ENCODE peak calls at places on chromosomes 5 and 9, in nine cellular contexts. R, C, I, P, B, D, W, X and E are unnamed samples.
A peak's percentile ranks its signal among the peaks of the same experiment; 100 is the strongest.

GRCh38 chr9:137105814-137106661 is 8.5 kb downstream of the DPP7 start:
- DNase-seq in R (no peak), C (no peak), I (no peak), P (no peak), B (no peak), D (no peak), W (no peak), X (no peak), E (no peak)

GRCh38 chr5:59575648-59576290 is 317.8 kb downstream of the PDE4D start:
- DNase-seq in R (no peak), C (no peak), I (no peak), P (no peak), B (no peak), D (no peak), W (no peak), X (no peak), E (no peak)

GRCh38 chr9:90987566-90987965 is 185.9 kb downstream of the SYK start:
- DNase-seq in R (no peak), C (no peak), I (no peak), P (no peak), B (no peak), D (no peak), W (no peak), X (no peak), E (no peak)

GRCh38 chr9:76219555-76220151 is 174.6 kb downstream of the RFK start:
- DNase-seq in R (no peak), C (no peak), I (no peak), P (peak; percentile 8), B (no peak), D (no peak), W (no peak), X (no peak), E (no peak)

GRCh38 chr5:124997186-124997893 is 250.9 kb upstream of the ZNF608 start:
- DNase-seq in R (no peak), C (no peak), I (no peak), P (peak; percentile 10), B (no peak), D (no peak), W (no peak), X (no peak), E (no peak)

GRCh38 chr9:95157491-95158151 is 159.9 kb downstream of the FANCC start:
- DNase-seq in R (no peak), C (no peak), I (no peak), P (peak; percentile 87), B (peak; percentile 80), D (peak; percentile 97), W (peak; percentile 78), X (no peak), E (no peak)

GRCh38 chr5:140011297-140011802 is 31.7 kb downstream of the NRG2 start:
- DNase-seq in R (no peak), C (no peak), I (no peak), P (peak; percentile 34), B (no peak), D (no peak), W (no peak), X (no peak), E (no peak)

GRCh38 chr9:127174386-127175318 is 52.2 kb upstream of the ANGPTL2 start:
- DNase-seq in R (no peak), C (no peak), I (no peak), P (no peak), B (no peak), D (no peak), W (peak; percentile 56), X (peak; percentile 53), E (no peak)

GRCh38 chr9:136618578-136619547 is 43.9 kb upstream of the EGFL7 start:
- DNase-seq in R (no peak), C (no peak), I (no peak), P (no peak), B (no peak), D (no peak), W (no peak), X (no peak), E (no peak)

GRCh38 chr9:133656211-133657119 is 20.3 kb downstream of the DBH start:
- DNase-seq in R (no peak), C (peak; percentile 50), I (peak; percentile 23), P (no peak), B (no peak), D (no peak), W (no peak), X (no peak), E (no peak)

GRCh38 chr5:138138949-138139775 is at the start of gene NME5:
- DNase-seq in R (peak; percentile 45), C (no peak), I (no peak), P (no peak), B (peak; percentile 23), D (peak; percentile 79), W (no peak), X (no peak), E (no peak)

GRCh38 chr5:180799194-180799593 is 3.4 kb downstream of the MGAT1 start:
- DNase-seq in R (no peak), C (no peak), I (no peak), P (no peak), B (no peak), D (no peak), W (peak; percentile 56), X (no peak), E (no peak)

GRCh38 chr9:84617415-84617814 is 52.1 kb upstream of the NTRK2 start:
- DNase-seq in R (no peak), C (no peak), I (no peak), P (no peak), B (no peak), D (no peak), W (no peak), X (no peak), E (no peak)

GRCh38 chr5:34530637-34531036 is 125.5 kb upstream of the RAI14 start:
- DNase-seq in R (no peak), C (no peak), I (no peak), P (no peak), B (no peak), D (peak; percentile 55), W (no peak), X (no peak), E (no peak)

GRCh38 chr5:142368529-142368928 is 43.7 kb upstream of the SPRY4 start:
- DNase-seq in R (no peak), C (no peak), I (no peak), P (no peak), B (no peak), D (no peak), W (no peak), X (no peak), E (no peak)

GRCh38 chr5:17190242-17190778 is 27.1 kb upstream of the BASP1 start:
- DNase-seq in R (peak; percentile 52), C (no peak), I (no peak), P (peak; percentile 71), B (peak; percentile 62), D (peak; percentile 91), W (peak; percentile 63), X (no peak), E (peak; percentile 23)

GRCh38 chr5:111777382-111777781 is 20.4 kb upstream of the NREP start:
- DNase-seq in R (no peak), C (no peak), I (no peak), P (no peak), B (no peak), D (no peak), W (no peak), X (no peak), E (no peak)

GRCh38 chr9:109579191-109579948 is 81.3 kb upstream of the PTPN3 start:
- DNase-seq in R (no peak), C (no peak), I (no peak), P (no peak), B (no peak), D (no peak), W (no peak), X (no peak), E (no peak)

GRCh38 chr5:169063269-169063919 is 237.5 kb downstream of the SLIT3 start:
- DNase-seq in R (no peak), C (no peak), I (no peak), P (no peak), B (no peak), D (no peak), W (no peak), X (no peak), E (no peak)

GRCh38 chr9:6598249-6598725 is 47.2 kb downstream of the GLDC start:
- DNase-seq in R (no peak), C (no peak), I (peak; percentile 22), P (no peak), B (no peak), D (peak; percentile 42), W (no peak), X (no peak), E (no peak)

GRCh38 chr9:75451505-75451904 is 363.2 kb downstream of the OSTF1 start:
- DNase-seq in R (no peak), C (no peak), I (no peak), P (peak; percentile 4), B (no peak), D (no peak), W (no peak), X (no peak), E (no peak)

GRCh38 chr9:92298036-92298435 is 4.5 kb upstream of the IARS1 start:
- DNase-seq in R (no peak), C (no peak), I (no peak), P (no peak), B (no peak), D (no peak), W (no peak), X (no peak), E (no peak)

GRCh38 chr9:137715321-137715720 is 96.5 kb downstream of the EHMT1 start:
- DNase-seq in R (no peak), C (no peak), I (no peak), P (no peak), B (no peak), D (no peak), W (no peak), X (no peak), E (no peak)

GRCh38 chr5:81450940-81451339 is 57.0 kb upstream of the ACOT12 start:
- DNase-seq in R (no peak), C (no peak), I (no peak), P (peak; percentile 49), B (peak; percentile 3), D (no peak), W (no peak), X (no peak), E (no peak)

GRCh38 chr9:38120961-38121360 is 51.9 kb upstream of the SHB start:
- DNase-seq in R (no peak), C (no peak), I (no peak), P (no peak), B (no peak), D (no peak), W (peak; percentile 40), X (no peak), E (no peak)

GRCh38 chr9:126398403-126399058 is 71.9 kb downstream of the MVB12B start:
- DNase-seq in R (peak; percentile 25), C (peak; percentile 53), I (peak; percentile 81), P (peak; percentile 75), B (peak; percentile 43), D (peak; percentile 51), W (peak; percentile 83), X (peak; percentile 89), E (peak; percentile 31)

GRCh38 chr5:181231444-181231843 is 8.4 kb downstream of the TRIM41 start:
- DNase-seq in R (no peak), C (no peak), I (no peak), P (no peak), B (no peak), D (no peak), W (no peak), X (no peak), E (no peak)

GRCh38 chr5:53373420-53374188 is 106.8 kb upstream of the FST start:
- DNase-seq in R (no peak), C (no peak), I (no peak), P (peak; percentile 84), B (no peak), D (no peak), W (no peak), X (no peak), E (no peak)

GRCh38 chr9:22010881-22011625 is 1.9 kb upstream of the CDKN2B start:
- DNase-seq in R (no peak), C (no peak), I (no peak), P (peak; percentile 56), B (peak; percentile 30), D (peak; percentile 55), W (no peak), X (no peak), E (no peak)

GRCh38 chr5:133610489-133611356 is 1.6 kb downstream of the FSTL4 start:
- DNase-seq in R (peak; percentile 18), C (no peak), I (peak; percentile 43), P (peak; percentile 65), B (peak; percentile 14), D (peak; percentile 4), W (no peak), X (no peak), E (peak; percentile 22)

GRCh38 chr5:176550275-176550831 is 1.2 kb downstream of the CDHR2 start:
- DNase-seq in R (no peak), C (no peak), I (no peak), P (no peak), B (no peak), D (no peak), W (no peak), X (no peak), E (no peak)